ENCODE peak calls at places on chromosome 21, in six cellular contexts. One of them, this sample, is unnamed.

GRCh38 chr21:37552496-37553399 is 186.2 kb downstream of the DYRK1A start:
- DNase-seq in HFFc6: no peak
- DNase-seq in activated CD8-positive, alpha-beta memory T cell treated with anti-CD3 and anti-CD28 coated beads for 24 hours: peak
- DNase-seq in NCI-H774: no peak
- DNase-seq in lower lobe of right lung: no peak
- DNase-seq in mesenchymal stem cell: no peak
- DNase-seq in this sample: no peak

GRCh38 chr21:31911138-31911907 is 38.5 kb downstream of the HUNK start:
- DNase-seq in activated CD8-positive, alpha-beta memory T cell treated with anti-CD3 and anti-CD28 coated beads for 24 hours: peak
- DNase-seq in mesenchymal stem cell: peak
- DNase-seq in HFFc6: peak
- DNase-seq in lower lobe of right lung: no peak
- DNase-seq in NCI-H774: no peak
- DNase-seq in this sample: no peak

GRCh38 chr21:14321042-14321441 is 61.9 kb downstream of the HSPA13 start:
- DNase-seq in NCI-H774: no peak
- DNase-seq in HFFc6: no peak
- DNase-seq in mesenchymal stem cell: peak
- DNase-seq in activated CD8-positive, alpha-beta memory T cell treated with anti-CD3 and anti-CD28 coated beads for 24 hours: no peak
- DNase-seq in lower lobe of right lung: no peak
- DNase-seq in this sample: no peak

GRCh38 chr21:44701541-44701940 is 4.6 kb downstream of the KRTAP10-12 start:
- DNase-seq in activated CD8-positive, alpha-beta memory T cell treated with anti-CD3 and anti-CD28 coated beads for 24 hours: peak
- DNase-seq in lower lobe of right lung: no peak
- DNase-seq in mesenchymal stem cell: no peak
- DNase-seq in HFFc6: no peak
- DNase-seq in NCI-H774: no peak
- DNase-seq in this sample: no peak

GRCh38 chr21:37696936-37697335 is 219.3 kb downstream of the KCNJ6 start:
- DNase-seq in HFFc6: no peak
- DNase-seq in lower lobe of right lung: no peak
- DNase-seq in activated CD8-positive, alpha-beta memory T cell treated with anti-CD3 and anti-CD28 coated beads for 24 hours: no peak
- DNase-seq in mesenchymal stem cell: no peak
- DNase-seq in NCI-H774: no peak
- DNase-seq in this sample: no peak

GRCh38 chr21:18646114-18646513 is 242.5 kb upstream of the TMPRSS15 start:
- DNase-seq in NCI-H774: no peak
- DNase-seq in lower lobe of right lung: no peak
- DNase-seq in mesenchymal stem cell: no peak
- DNase-seq in HFFc6: no peak
- DNase-seq in activated CD8-positive, alpha-beta memory T cell treated with anti-CD3 and anti-CD28 coated beads for 24 hours: no peak
- DNase-seq in this sample: no peak

GRCh38 chr21:38995755-38996154 is 187.5 kb downstream of the PSMG1 start:
- DNase-seq in activated CD8-positive, alpha-beta memory T cell treated with anti-CD3 and anti-CD28 coated beads for 24 hours: no peak
- DNase-seq in mesenchymal stem cell: no peak
- DNase-seq in NCI-H774: no peak
- DNase-seq in lower lobe of right lung: no peak
- DNase-seq in HFFc6: no peak
- DNase-seq in this sample: no peak

GRCh38 chr21:28781602-28782274 is 210.9 kb downstream of the LTN1 start:
- DNase-seq in lower lobe of right lung: no peak
- DNase-seq in NCI-H774: no peak
- DNase-seq in HFFc6: peak
- DNase-seq in activated CD8-positive, alpha-beta memory T cell treated with anti-CD3 and anti-CD28 coated beads for 24 hours: no peak
- DNase-seq in mesenchymal stem cell: peak
- DNase-seq in this sample: no peak

GRCh38 chr21:34695434-34695833 is 26.6 kb downstream of the CLIC6 start:
- DNase-seq in NCI-H774: no peak
- DNase-seq in HFFc6: no peak
- DNase-seq in lower lobe of right lung: no peak
- DNase-seq in activated CD8-positive, alpha-beta memory T cell treated with anti-CD3 and anti-CD28 coated beads for 24 hours: no peak
- DNase-seq in mesenchymal stem cell: peak
- DNase-seq in this sample: no peak

GRCh38 chr21:40754466-40754865 is 92.5 kb downstream of the DSCAM start:
- DNase-seq in NCI-H774: no peak
- DNase-seq in mesenchymal stem cell: no peak
- DNase-seq in HFFc6: no peak
- DNase-seq in activated CD8-positive, alpha-beta memory T cell treated with anti-CD3 and anti-CD28 coated beads for 24 hours: no peak
- DNase-seq in lower lobe of right lung: no peak
- DNase-seq in this sample: no peak

GRCh38 chr21:35663856-35664606 is 396.3 kb downstream of the SETD4 start:
- DNase-seq in mesenchymal stem cell: no peak
- DNase-seq in HFFc6: no peak
- DNase-seq in lower lobe of right lung: no peak
- DNase-seq in activated CD8-positive, alpha-beta memory T cell treated with anti-CD3 and anti-CD28 coated beads for 24 hours: no peak
- DNase-seq in NCI-H774: no peak
- DNase-seq in this sample: no peak

GRCh38 chr21:44349416-44349846 is 4.0 kb upstream of the TRPM2 start:
- DNase-seq in lower lobe of right lung: no peak
- DNase-seq in NCI-H774: no peak
- DNase-seq in mesenchymal stem cell: no peak
- DNase-seq in HFFc6: no peak
- DNase-seq in activated CD8-positive, alpha-beta memory T cell treated with anti-CD3 and anti-CD28 coated beads for 24 hours: no peak
- DNase-seq in this sample: peak

GRCh38 chr21:38258803-38259485 is 2.2 kb downstream of the KCNJ15 start:
- DNase-seq in mesenchymal stem cell: peak
- DNase-seq in NCI-H774: no peak
- DNase-seq in HFFc6: peak
- DNase-seq in lower lobe of right lung: no peak
- DNase-seq in activated CD8-positive, alpha-beta memory T cell treated with anti-CD3 and anti-CD28 coated beads for 24 hours: no peak
- DNase-seq in this sample: no peak

GRCh38 chr21:26637346-26637745 is 64.3 kb upstream of the CYYR1 start:
- DNase-seq in activated CD8-positive, alpha-beta memory T cell treated with anti-CD3 and anti-CD28 coated beads for 24 hours: no peak
- DNase-seq in HFFc6: no peak
- DNase-seq in mesenchymal stem cell: peak
- DNase-seq in NCI-H774: no peak
- DNase-seq in lower lobe of right lung: no peak
- DNase-seq in this sample: no peak

GRCh38 chr21:28133116-28133515 is 859.6 kb downstream of the LTN1 start:
- DNase-seq in activated CD8-positive, alpha-beta memory T cell treated with anti-CD3 and anti-CD28 coated beads for 24 hours: no peak
- DNase-seq in lower lobe of right lung: no peak
- DNase-seq in NCI-H774: no peak
- DNase-seq in HFFc6: no peak
- DNase-seq in mesenchymal stem cell: no peak
- DNase-seq in this sample: no peak

GRCh38 chr21:45158491-45159423 is 84.4 kb downstream of the ADARB1 start:
- DNase-seq in NCI-H774: no peak
- DNase-seq in lower lobe of right lung: no peak
- DNase-seq in mesenchymal stem cell: no peak
- DNase-seq in HFFc6: no peak
- DNase-seq in activated CD8-positive, alpha-beta memory T cell treated with anti-CD3 and anti-CD28 coated beads for 24 hours: peak
- DNase-seq in this sample: no peak

GRCh38 chr21:36040389-36040788 is 19.9 kb downstream of the SETD4 start:
- DNase-seq in mesenchymal stem cell: no peak
- DNase-seq in activated CD8-positive, alpha-beta memory T cell treated with anti-CD3 and anti-CD28 coated beads for 24 hours: no peak
- DNase-seq in lower lobe of right lung: no peak
- DNase-seq in NCI-H774: no peak
- DNase-seq in HFFc6: no peak
- DNase-seq in this sample: no peak

GRCh38 chr21:34635307-34635706 is 20.4 kb upstream of the RCAN1 start:
- DNase-seq in lower lobe of right lung: no peak
- DNase-seq in NCI-H774: no peak
- DNase-seq in activated CD8-positive, alpha-beta memory T cell treated with anti-CD3 and anti-CD28 coated beads for 24 hours: no peak
- DNase-seq in HFFc6: no peak
- DNase-seq in mesenchymal stem cell: no peak
- DNase-seq in this sample: no peak

GRCh38 chr21:17442174-17442573 is 70.7 kb upstream of the CXADR start:
- DNase-seq in lower lobe of right lung: no peak
- DNase-seq in HFFc6: no peak
- DNase-seq in NCI-H774: no peak
- DNase-seq in mesenchymal stem cell: no peak
- DNase-seq in activated CD8-positive, alpha-beta memory T cell treated with anti-CD3 and anti-CD28 coated beads for 24 hours: no peak
- DNase-seq in this sample: no peak